ENCODE peak calls at places on chromosomes 3 and 15, in eight cellular contexts. B, U, W, F, X, R, K and Q are unnamed samples.

GRCh38 chr3:149554826-149555225 is 80.3 kb downstream of the TM4SF4 start:
- DNase-seq in U (no peak), R (peak), X (peak), W (peak), B (no peak), K (no peak), F (no peak), Q (no peak)

GRCh38 chr3:32903953-32904352 is 47.5 kb upstream of the CCR4 start:
- DNase-seq in W (no peak), K (no peak), B (no peak), F (no peak), U (no peak), R (no peak), X (no peak), Q (no peak)

GRCh38 chr3:42347928-42348327 is 62.5 kb downstream of the LYZL4 start:
- DNase-seq in X (no peak), F (no peak), W (no peak), B (no peak), U (peak), R (no peak), K (no peak), Q (no peak)

GRCh38 chr3:23809294-23809693 is 3.5 kb downstream of the UBE2E1 start:
- DNase-seq in F (no peak), R (peak), X (no peak), B (no peak), U (no peak), K (no peak), W (no peak), Q (no peak)

GRCh38 chr3:46708401-46709146 is 7.4 kb downstream of the TMIE start:
- DNase-seq in B (no peak), W (peak), R (no peak), F (no peak), U (no peak), K (no peak), X (no peak), Q (peak)

GRCh38 chr3:169661567-169662214 is 1.8 kb downstream of the MECOM start:
- DNase-seq in U (no peak), X (no peak), F (peak), R (peak), K (no peak), B (peak), W (peak), Q (no peak)

GRCh38 chr3:98712726-98713125 is 50.4 kb upstream of the ST3GAL6 start:
- DNase-seq in U (no peak), X (no peak), F (no peak), W (no peak), R (no peak), B (no peak), K (no peak), Q (no peak)

GRCh38 chr15:82570721-82571519 is 30.7 kb upstream of the RPS17 start:
- DNase-seq in W (peak), F (no peak), X (no peak), B (no peak), K (no peak), U (no peak), R (no peak), Q (no peak)

GRCh38 chr15:25684521-25685215 is 178.5 kb downstream of the ATP10A start:
- DNase-seq in B (peak), F (no peak), K (no peak), W (no peak), X (peak), R (peak), U (no peak), Q (no peak)

GRCh38 chr3:155805204-155805801 is 775 bp downstream of the C3orf33 start:
- DNase-seq in K (no peak), R (no peak), B (peak), X (no peak), W (peak), U (no peak), F (peak), Q (peak)

GRCh38 chr3:126356373-126357298 is 572 bp downstream of the KLF15 start:
- DNase-seq in K (no peak), B (no peak), R (no peak), W (no peak), U (no peak), F (peak), X (no peak), Q (no peak)

GRCh38 chr15:51170882-51171577 is 76.3 kb upstream of the TNFAIP8L3 start:
- DNase-seq in W (no peak), F (no peak), B (no peak), U (no peak), R (no peak), K (no peak), X (no peak), Q (no peak)

GRCh38 chr3:189058071-189058470 is 113.7 kb upstream of the TPRG1 start:
- DNase-seq in B (no peak), W (no peak), X (no peak), U (no peak), R (no peak), K (no peak), F (no peak), Q (no peak)

GRCh38 chr15:76299786-76300185 is 11.5 kb downstream of the ETFA start:
- DNase-seq in R (no peak), U (no peak), K (no peak), F (no peak), B (no peak), X (no peak), W (no peak), Q (no peak)

GRCh38 chr3:76372497-76372896 is 587.1 kb upstream of the ZNF717 start:
- DNase-seq in K (no peak), F (no peak), X (no peak), W (no peak), U (no peak), B (no peak), R (no peak), Q (no peak)

GRCh38 chr3:54870423-54870822 is 57.4 kb downstream of the LRTM1 start:
- DNase-seq in B (peak), W (peak), R (peak), U (no peak), F (no peak), X (peak), K (no peak), Q (no peak)

GRCh38 chr15:60780147-60780546 is 301.2 kb upstream of the ICE2 start:
- DNase-seq in U (no peak), K (no peak), F (no peak), X (no peak), W (no peak), B (peak), R (no peak), Q (no peak)

GRCh38 chr3:134722899-134723484 is 72.1 kb upstream of the EPHB1 start:
- DNase-seq in X (no peak), U (no peak), R (no peak), K (no peak), B (no peak), W (no peak), F (no peak), Q (no peak)

GRCh38 chr15:38853608-38854007 is 289.0 kb upstream of the RASGRP1 start:
- DNase-seq in U (peak), R (peak), X (no peak), W (peak), F (peak), B (peak), K (peak), Q (peak)

GRCh38 chr3:177084616-177085015 is 112.7 kb downstream of the TBL1XR1 start:
- DNase-seq in F (no peak), W (no peak), R (no peak), B (no peak), K (no peak), X (no peak), U (no peak), Q (no peak)

GRCh38 chr3:69671082-69671952 is 67.9 kb upstream of the MITF start:
- DNase-seq in U (no peak), X (no peak), W (peak), F (peak), B (peak), K (no peak), R (peak), Q (no peak)

GRCh38 chr3:98772022-98772421 is 8.9 kb downstream of the ST3GAL6 start:
- DNase-seq in K (no peak), W (no peak), U (no peak), X (no peak), R (no peak), B (no peak), F (no peak), Q (no peak)

GRCh38 chr3:66671348-66671747 is 170.5 kb upstream of the LRIG1 start:
- DNase-seq in F (no peak), B (no peak), R (no peak), K (no peak), W (no peak), X (no peak), U (no peak), Q (no peak)